ENCODE peak calls at places on chromosomes 4 and X, in ten cellular contexts. H is HL-60, T is HCT116, X is K562, F is GM23338, Y is GM12891, R is GM12878, J is suprapubic skin, U is sigmoid colon, K is GM12892. C is an unnamed sample.

GRCh38 chrX:71650333-71650969 is 16.9 kb upstream of the LOC101059915 start:
- DNase-seq in H (peak), J (no peak), R (no peak), F (no peak), T (no peak), U (no peak), Y (no peak), K (no peak), X (no peak), C (no peak)

GRCh38 chr4:4334798-4335520 is 44.9 kb downstream of the ZBTB49 start:
- DNase-seq in R (no peak), H (peak), F (peak), U (peak), Y (peak), K (peak), J (no peak), T (peak), X (peak), C (peak)

GRCh38 chrX:3345281-3346081 is 971 bp downstream of the MXRA5 start:
- DNase-seq in T (no peak), F (peak), Y (no peak), R (no peak), J (no peak), H (no peak), U (peak), K (no peak), X (no peak), C (peak)

GRCh38 chrX:139049455-139049854 is 337.9 kb upstream of the FGF13 start:
- DNase-seq in K (no peak), U (no peak), T (no peak), H (no peak), R (no peak), J (no peak), F (no peak), Y (no peak), X (no peak), C (no peak)

GRCh38 chrX:79408623-79409322 is 41.6 kb upstream of the ITM2A start:
- DNase-seq in Y (no peak), F (no peak), T (no peak), X (no peak), H (no peak), J (no peak), R (no peak), K (no peak), U (no peak), C (no peak)

GRCh38 chr4:174255790-174256189 is 27.7 kb downstream of the FBXO8 start:
- DNase-seq in X (no peak), R (no peak), U (no peak), H (no peak), T (no peak), J (no peak), K (no peak), F (no peak), Y (no peak), C (no peak)

GRCh38 chr4:185914583-185915199 is 102.7 kb upstream of the SORBS2 start:
- DNase-seq in F (no peak), Y (no peak), R (no peak), U (no peak), H (no peak), T (no peak), J (no peak), K (no peak), X (no peak), C (no peak)

GRCh38 chr4:16783119-16783518 is 115.3 kb downstream of the LDB2 start:
- DNase-seq in T (no peak), F (peak), J (no peak), R (no peak), U (no peak), Y (no peak), K (no peak), X (no peak), H (no peak), C (no peak)

GRCh38 chr4:137307806-137308205 is 224.5 kb downstream of the PCDH18 start:
- DNase-seq in F (no peak), J (no peak), K (no peak), Y (no peak), U (no peak), H (no peak), X (no peak), R (no peak), T (no peak), C (no peak)

GRCh38 chr4:104906274-104906673 is 240.4 kb upstream of the TET2 start:
- DNase-seq in U (no peak), R (no peak), T (no peak), F (no peak), X (no peak), K (no peak), J (no peak), H (no peak), Y (no peak), C (no peak)

GRCh38 chrX:114626323-114626722 is 42.4 kb downstream of the HTR2C start:
- DNase-seq in T (no peak), F (peak), Y (no peak), H (no peak), J (no peak), U (no peak), K (no peak), R (no peak), X (peak), C (no peak)

GRCh38 chr4:5043579-5043978 is 7.7 kb upstream of the STK32B start:
- DNase-seq in J (no peak), Y (no peak), R (no peak), K (no peak), F (peak), X (no peak), U (no peak), H (no peak), T (no peak), C (no peak)

GRCh38 chr4:82017680-82018079 is 356.1 kb downstream of the HNRNPD start:
- DNase-seq in J (no peak), R (no peak), Y (peak), U (no peak), F (peak), T (no peak), K (no peak), X (peak), H (no peak), C (no peak)

GRCh38 chr4:139857021-139857420 is 191.4 kb downstream of the MGST2 start:
- DNase-seq in K (no peak), R (no peak), H (no peak), J (no peak), Y (no peak), U (no peak), F (no peak), X (no peak), T (no peak), C (peak)

GRCh38 chrX:102858826-102859627 is 78.0 kb upstream of the RAB40AL start:
- DNase-seq in R (no peak), Y (no peak), U (no peak), K (no peak), F (peak), X (no peak), T (no peak), H (no peak), J (no peak), C (no peak)

GRCh38 chrX:110341189-110342035 is 17.2 kb upstream of the RTL9 start:
- DNase-seq in Y (no peak), X (no peak), T (peak), R (no peak), J (no peak), U (no peak), H (no peak), K (no peak), F (no peak), C (no peak)

GRCh38 chr4:83889802-83890201 is 353.9 kb downstream of the GPAT3 start:
- DNase-seq in F (no peak), H (no peak), X (no peak), T (peak), J (no peak), Y (no peak), U (no peak), R (no peak), K (no peak), C (no peak)

GRCh38 chrX:40109288-40110008 is 11.7 kb upstream of the BCOR start:
- DNase-seq in J (no peak), U (peak), T (no peak), K (no peak), F (peak), H (peak), X (peak), R (no peak), Y (no peak), C (peak)
- TF ChIP-seq POLR2AphosphoS5 in J (no peak), U (no peak), T (no peak), K (no peak), F (no peak), H (no peak), X (no peak), R (no peak), Y (no peak), C (no peak)

GRCh38 chr4:128461300-128462103 is 173.9 kb upstream of the PGRMC2 start:
- DNase-seq in X (peak), Y (no peak), R (no peak), J (no peak), H (no peak), K (no peak), U (no peak), F (no peak), T (no peak), C (no peak)
- TF ChIP-seq POLR2AphosphoS5 in X (no peak), Y (no peak), R (no peak), J (no peak), H (no peak), K (no peak), U (no peak), F (no peak), T (no peak), C (no peak)

GRCh38 chr4:147526272-147526654 is 45.4 kb downstream of the EDNRA start:
- DNase-seq in X (no peak), R (no peak), F (peak), T (no peak), Y (no peak), J (no peak), U (no peak), H (no peak), K (no peak), C (no peak)
- TF ChIP-seq POLR2AphosphoS5 in X (no peak), R (no peak), F (no peak), T (no peak), Y (no peak), J (no peak), U (no peak), H (no peak), K (no peak), C (peak)

DNA sequence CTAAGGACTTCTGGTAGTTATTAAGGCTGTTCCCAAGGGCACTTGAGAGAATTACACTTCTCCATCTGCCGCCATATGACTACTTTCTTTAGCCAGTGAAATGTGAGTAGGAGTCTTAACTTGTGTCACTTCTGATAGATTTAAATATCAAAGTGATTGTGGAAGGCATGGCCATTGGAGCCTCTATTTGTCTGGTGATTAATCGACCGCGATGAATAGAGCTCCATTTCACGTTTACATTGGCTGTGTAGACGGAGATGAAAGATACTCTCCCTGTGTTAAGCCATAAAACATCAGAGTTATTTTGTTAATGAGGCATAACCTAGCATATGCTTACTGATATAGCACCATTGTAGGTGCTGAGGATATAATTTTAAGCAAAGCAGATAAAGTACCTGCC is 852.4 kb downstream of the CCSER1 start:
- DNase-seq in J (no peak), H (no peak), Y (no peak), K (no peak), R (no peak), U (no peak), F (no peak), T (no peak), X (no peak), C (no peak)
- TF ChIP-seq POLR2AphosphoS5 in J (no peak), H (no peak), Y (no peak), K (no peak), R (no peak), U (no peak), F (no peak), T (no peak), X (no peak), C (no peak)

GRCh38 chrX:131792789-131793462 is 230.2 kb upstream of the STK26 start:
- DNase-seq in T (no peak), U (peak), Y (no peak), R (peak), H (peak), X (no peak), K (no peak), J (no peak), F (no peak), C (no peak)
- TF ChIP-seq POLR2AphosphoS5 in T (no peak), U (peak), Y (no peak), R (no peak), H (no peak), X (no peak), K (no peak), J (no peak), F (no peak), C (no peak)

DNA sequence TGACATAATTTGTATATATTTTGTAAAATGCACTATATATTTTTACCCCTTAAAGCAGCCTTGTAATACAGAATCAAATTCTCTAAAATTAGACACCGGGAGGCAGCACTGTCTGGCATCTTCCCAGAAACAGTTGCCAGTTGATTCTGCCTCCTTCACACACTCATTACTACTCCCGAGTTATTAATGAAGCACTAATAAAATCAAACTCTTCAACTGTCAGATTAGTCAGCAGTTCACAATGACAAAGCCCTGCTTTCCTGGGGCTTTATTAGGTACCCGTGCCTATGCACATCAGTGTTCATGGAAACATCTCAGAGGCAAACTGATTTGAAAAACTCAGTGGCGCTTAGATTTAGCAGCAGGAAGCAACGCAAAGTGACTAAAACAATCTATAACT is 103.5 kb upstream of the VEGFC start:
- DNase-seq in T (no peak), X (no peak), Y (no peak), J (no peak), U (no peak), F (no peak), H (no peak), K (no peak), R (no peak), C (no peak)
- TF ChIP-seq POLR2AphosphoS5 in T (no peak), X (no peak), Y (no peak), J (no peak), U (no peak), F (no peak), H (no peak), K (no peak), R (no peak), C (no peak)

GRCh38 chr4:38621004-38621684 is 42.9 kb upstream of the KLF3 start:
- DNase-seq in R (no peak), U (no peak), X (peak), H (peak), K (no peak), J (no peak), Y (no peak), F (no peak), T (peak), C (peak)
- TF ChIP-seq POLR2AphosphoS5 in R (no peak), U (no peak), X (no peak), H (peak), K (no peak), J (peak), Y (no peak), F (no peak), T (peak), C (peak)

C was measured in prostate gland.